ENCODE peak calls at places on chromosomes 3 and 15, in seven cellular contexts. K is left lobe of liver, M is mucosa of descending colon, A is Right ventricle myocardium superior, F is NCI-H1105, V is HFFc6, W is H4. N is an unnamed sample.

GRCh38 chr3:110419096-110419495 is 652.5 kb upstream of the NECTIN3 start:
- DNase-seq in K (no peak), M (no peak), A (no peak), F (no peak), V (no peak), W (peak; percentile 27), N (no peak)

GRCh38 chr15:33292718-33293307 is 18.0 kb upstream of the RYR3 start:
- DNase-seq in K (peak; percentile 51), M (no peak), A (no peak), F (peak; percentile 60), V (peak; percentile 46), W (peak; percentile 59), N (peak; percentile 49)

GRCh38 chr3:191500892-191501291 is 39.9 kb downstream of the PYDC2 start:
- DNase-seq in K (no peak), M (no peak), A (no peak), F (no peak), V (no peak), W (no peak), N (no peak)

GRCh38 chr15:62085740-62086139 is 19.0 kb downstream of the C2CD4A start:
- DNase-seq in K (no peak), M (no peak), A (no peak), F (no peak), V (no peak), W (no peak), N (no peak)

GRCh38 chr15:70049115-70049514 is 48.6 kb downstream of the TLE3 start:
- DNase-seq in K (no peak), M (no peak), A (no peak), F (no peak), V (no peak), W (no peak), N (no peak)

GRCh38 chr15:59736181-59736580 is 47.1 kb upstream of the BNIP2 start:
- DNase-seq in K (no peak), M (no peak), A (no peak), F (no peak), V (peak; percentile 4), W (no peak), N (no peak)

GRCh38 chr3:184315871-184316661 is 1.7 kb downstream of the EIF4G1 start:
- DNase-seq in K (peak; percentile 70), M (no peak), A (no peak), F (no peak), V (peak; percentile 17), W (no peak), N (no peak)

GRCh38 chr3:29773481-29773880 is 492.6 kb downstream of the RBMS3 start:
- DNase-seq in K (no peak), M (no peak), A (no peak), F (no peak), V (no peak), W (no peak), N (no peak)

GRCh38 chr3:14808025-14808424 is 10.7 kb upstream of the FGD5 start:
- DNase-seq in K (no peak), M (no peak), A (no peak), F (no peak), V (no peak), W (no peak), N (no peak)

GRCh38 chr15:78976691-78977090 is 31.8 kb upstream of the CTSH start:
- DNase-seq in K (no peak), M (no peak), A (no peak), F (no peak), V (no peak), W (no peak), N (no peak)

GRCh38 chr15:38377547-38378161 is 76.3 kb upstream of the FAM98B start:
- DNase-seq in K (no peak), M (no peak), A (no peak), F (no peak), V (no peak), W (no peak), N (no peak)

GRCh38 chr3:156643729-156644389 is 30.5 kb upstream of the TIPARP start:
- DNase-seq in K (no peak), M (no peak), A (no peak), F (no peak), V (no peak), W (no peak), N (no peak)

GRCh38 chr3:71307884-71308697 is 275.4 kb downstream of the FOXP1 start:
- DNase-seq in K (no peak), M (no peak), A (no peak), F (no peak), V (no peak), W (no peak), N (no peak)

GRCh38 chr3:171977860-171978259 is 61.5 kb upstream of the FNDC3B start:
- DNase-seq in K (no peak), M (no peak), A (no peak), F (no peak), V (no peak), W (no peak), N (no peak)

GRCh38 chr3:25661694-25662455 is 2.8 kb downstream of the TOP2B start:
- DNase-seq in K (no peak), M (no peak), A (no peak), F (peak; percentile 20), V (no peak), W (no peak), N (no peak)

N was measured in progenitor cell of endocrine pancreas.